ENCODE peak calls at places on chromosome 5, in nine cellular contexts. K, D, S, L, Z, E, P, H and Q are unnamed samples.

GRCh38 chr5:126868961-126869451 is 92.1 kb downstream of the LMNB1 start:
- DNase-seq in K (no peak), D (no peak), S (peak; percentile 87), L (no peak), Z (no peak), E (peak; percentile 49), P (no peak), H (no peak), Q (no peak)

GRCh38 chr5:15691536-15691935 is 191.6 kb downstream of the FBXL7 start:
- DNase-seq in K (no peak), D (no peak), S (peak; percentile 26), L (no peak), Z (peak; percentile 57), E (no peak), P (no peak), H (no peak), Q (no peak)

GRCh38 chr5:448061-448765 is 5.2 kb downstream of the EXOC3 start:
- DNase-seq in K (peak; percentile 82), D (no peak), S (no peak), L (no peak), Z (no peak), E (no peak), P (no peak), H (no peak), Q (no peak)

GRCh38 chr5:116942622-116943021 is 368.0 kb upstream of the SEMA6A start:
- DNase-seq in K (no peak), D (no peak), S (no peak), L (no peak), Z (no peak), E (no peak), P (no peak), H (no peak), Q (no peak)

GRCh38 chr5:68290260-68290674 is 74.7 kb downstream of the PIK3R1 start:
- DNase-seq in K (no peak), D (no peak), S (peak; percentile 47), L (no peak), Z (no peak), E (no peak), P (no peak), H (no peak), Q (no peak)

GRCh38 chr5:78527054-78527884 is 121.3 kb downstream of the LHFPL2 start:
- DNase-seq in K (peak; percentile 48), D (no peak), S (peak; percentile 80), L (no peak), Z (peak; percentile 78), E (no peak), P (no peak), H (peak; percentile 48), Q (no peak)

GRCh38 chr5:143494595-143494994 is 91.1 kb upstream of the NR3C1 start:
- DNase-seq in K (no peak), D (no peak), S (no peak), L (no peak), Z (no peak), E (no peak), P (no peak), H (no peak), Q (no peak)

GRCh38 chr5:91101777-91102379 is 281.2 kb downstream of the ARRDC3 start:
- DNase-seq in K (peak; percentile 80), D (peak; percentile 19), S (peak; percentile 86), L (no peak), Z (peak; percentile 56), E (peak; percentile 28), P (peak; percentile 22), H (peak; percentile 32), Q (peak; percentile 16)

GRCh38 chr5:175867587-175868347 is 3.6 kb upstream of the CPLX2 start:
- DNase-seq in K (no peak), D (no peak), S (no peak), L (no peak), Z (no peak), E (no peak), P (no peak), H (peak; percentile 44), Q (no peak)

GRCh38 chr5:80238778-80239679 is 16.8 kb downstream of the SERINC5 start:
- DNase-seq in K (peak; percentile 80), D (no peak), S (peak; percentile 56), L (no peak), Z (peak; percentile 47), E (no peak), P (peak; percentile 28), H (no peak), Q (no peak)

GRCh38 chr5:10145922-10146321 is 103.8 kb downstream of the ATPSCKMT start:
- DNase-seq in K (no peak), D (no peak), S (peak; percentile 60), L (peak; percentile 19), Z (peak; percentile 6), E (no peak), P (no peak), H (no peak), Q (no peak)

GRCh38 chr5:122907238-122907637 is 61.8 kb downstream of the SNX24 start:
- DNase-seq in K (no peak), D (no peak), S (peak; percentile 64), L (peak; percentile 20), Z (no peak), E (no peak), P (no peak), H (peak; percentile 62), Q (no peak)

GRCh38 chr5:33409435-33410146 is 31.2 kb upstream of the TARS1 start:
- DNase-seq in K (no peak), D (no peak), S (peak; percentile 56), L (no peak), Z (peak; percentile 91), E (no peak), P (no peak), H (no peak), Q (no peak)

GRCh38 chr5:145825751-145826180 is 9.4 kb downstream of the PRELID2 start:
- DNase-seq in K (no peak), D (no peak), S (peak; percentile 38), L (no peak), Z (no peak), E (no peak), P (no peak), H (peak; percentile 15), Q (no peak)

GRCh38 chr5:67160985-67161384 is 35.6 kb downstream of the CD180 start:
- DNase-seq in K (no peak), D (peak; percentile 31), S (peak; percentile 90), L (peak; percentile 9), Z (peak; percentile 19), E (peak; percentile 56), P (peak; percentile 17), H (peak; percentile 42), Q (no peak)

GRCh38 chr5:93990504-93991085 is 249.2 kb upstream of the POU5F2 start:
- DNase-seq in K (no peak), D (no peak), S (no peak), L (no peak), Z (no peak), E (no peak), P (no peak), H (no peak), Q (no peak)

GRCh38 chr5:78574731-78575161 is 73.8 kb downstream of the LHFPL2 start:
- DNase-seq in K (no peak), D (no peak), S (no peak), L (no peak), Z (no peak), E (no peak), P (no peak), H (no peak), Q (no peak)